ENCODE peak calls at places on chromosomes 4 and X, in eight cellular contexts. W is GM23338, T is HAP-1, G is cardiac muscle cell, J is tibial nerve, I is ovary, Q is pancreas, F is heart left ventricle. H is an unnamed sample. For H3K27me3, the result is how much of the 10 kb centered on the place peaks cover.

GRCh38 chr4:106362426-106362825 is 6.2 kb downstream of the GIMD1 start:
- DNase-seq in W (no peak), T (no peak), G (no peak), J (no peak), I (no peak), Q (no peak), F (no peak), H (no peak)

GRCh38 chr4:6343950-6344408 is 74.3 kb downstream of the WFS1 start:
- DNase-seq in W (no peak), T (no peak), G (no peak), J (no peak), I (no peak), Q (peak), F (no peak), H (peak)

GRCh38 chr4:15318621-15319348 is 109.0 kb upstream of the C1QTNF7 start:
- DNase-seq in W (no peak), T (no peak), G (no peak), J (no peak), I (no peak), Q (no peak), F (no peak), H (no peak)

GRCh38 chr4:5870220-5870619 is 22.7 kb downstream of the CRMP1 start:
- DNase-seq in W (no peak), T (no peak), G (no peak), J (no peak), I (no peak), Q (no peak), F (no peak), H (no peak)

GRCh38 chr4:70992354-70992753 is 1.1 kb upstream of the DCK start:
- DNase-seq in W (peak), T (peak), G (no peak), J (no peak), I (no peak), Q (peak), F (peak), H (peak)

GRCh38 chr4:5708829-5709680 is 696 bp upstream of the EVC2 start:
- DNase-seq in W (peak), T (no peak), G (peak), J (no peak), I (peak), Q (no peak), F (no peak), H (peak)

GRCh38 chr4:25590171-25590570 is 65.5 kb upstream of the SLC34A2 start:
- DNase-seq in W (no peak), T (no peak), G (no peak), J (no peak), I (no peak), Q (no peak), F (no peak), H (no peak)

GRCh38 chr4:71607780-71608673 is 175.9 kb downstream of the GC start:
- DNase-seq in W (no peak), T (no peak), G (no peak), J (no peak), I (no peak), Q (no peak), F (no peak), H (peak)

GRCh38 chr4:124178449-124179021 is 534.0 kb downstream of the ANKRD50 start:
- DNase-seq in W (no peak), T (no peak), G (no peak), J (no peak), I (no peak), Q (no peak), F (no peak), H (no peak)

GRCh38 chrX:119145241-119145653 is 17.6 kb upstream of the KIAA1210 start:
- DNase-seq in W (peak), T (peak), G (peak), J (no peak), I (no peak), Q (no peak), F (no peak), H (peak)

GRCh38 chr4:158777423-158777822 is 8.6 kb downstream of the FNIP2 start:
- DNase-seq in W (no peak), T (no peak), G (no peak), J (no peak), I (no peak), Q (no peak), F (no peak), H (peak)

GRCh38 chr4:3017504-3017903 is 54.1 kb downstream of the GRK4 start:
- DNase-seq in W (no peak), T (no peak), G (no peak), J (no peak), I (no peak), Q (no peak), F (no peak), H (no peak)

GRCh38 chr4:173174184-173175156 is 5.9 kb downstream of the GALNT7 start:
- DNase-seq in W (no peak), T (no peak), G (no peak), J (no peak), I (no peak), Q (no peak), F (no peak), H (peak)

GRCh38 chr4:8747467-8747841 is 124.2 kb downstream of the HMX1 start:
- DNase-seq in W (no peak), T (no peak), G (no peak), J (peak), I (no peak), Q (no peak), F (no peak), H (no peak)

GRCh38 chrX:49199315-49199595 is 738 bp downstream of the SYP start:
- DNase-seq in W (no peak), T (no peak), G (no peak), J (no peak), I (no peak), Q (no peak), F (no peak), H (no peak)

GRCh38 chr4:101169044-101170014 is 178.0 kb downstream of the PPP3CA start:
- DNase-seq in W (peak), T (peak), G (peak), J (no peak), I (no peak), Q (peak), F (peak), H (peak)

GRCh38 chr4:78410651-78411050 is 140.9 kb upstream of the ANXA3 start:
- DNase-seq in W (no peak), T (no peak), G (no peak), J (no peak), I (no peak), Q (no peak), F (no peak), H (no peak)

GRCh38 chr4:140152760-140153418 is 1.1 kb downstream of the MAML3 start:
- DNase-seq in W (peak), T (peak), G (peak), J (peak), I (peak), Q (peak), F (peak), H (peak)

GRCh38 chr4:38884254-38884653 is 16.6 kb downstream of the FAM114A1 start:
- DNase-seq in W (no peak), T (no peak), G (no peak), J (no peak), I (no peak), Q (no peak), F (no peak), H (no peak)

GRCh38 chrX:30981968-30982367 is 89.9 kb downstream of the FTHL17 start:
- DNase-seq in W (no peak), T (no peak), G (no peak), J (no peak), I (no peak), Q (no peak), F (no peak), H (no peak)

GRCh38 chr4:121454251-121454979 is 73.6 kb upstream of the QRFPR start:
- DNase-seq in W (peak), T (no peak), G (peak), J (no peak), I (no peak), Q (no peak), F (no peak), H (peak)

GRCh38 chr4:56077676-56078075 is 128.9 kb downstream of the CEP135 start:
- DNase-seq in W (peak), T (no peak), G (no peak), J (no peak), I (no peak), Q (no peak), F (no peak), H (no peak)

GRCh38 chr4:13162886-13163285 is 321.3 kb downstream of the RAB28 start:
- DNase-seq in W (peak), T (no peak), G (peak), J (no peak), I (no peak), Q (no peak), F (peak), H (no peak)

GRCh38 chrX:48794340-48794920 is 7.4 kb upstream of the HDAC6 start:
- DNase-seq in W (no peak), T (no peak), G (no peak), J (no peak), I (no peak), Q (no peak), F (no peak), H (no peak)

GRCh38 chr4:76803522-76803921 is 94.4 kb downstream of the SOWAHB start:
- DNase-seq in W (no peak), T (no peak), G (no peak), J (no peak), I (no peak), Q (no peak), F (no peak), H (peak)

GRCh38 chrX:72270316-72270866 is 6.7 kb downstream of the RPS4X start:
- DNase-seq in W (no peak), T (no peak), G (no peak), J (no peak), I (no peak), Q (no peak), F (no peak), H (no peak)

GRCh38 chrX:76183289-76184057 is 10.6 kb downstream of the PBDC1 start:
- DNase-seq in W (no peak), T (no peak), G (no peak), J (no peak), I (no peak), Q (no peak), F (no peak), H (peak)

GRCh38 chrX:55056820-55057690 is 17.8 kb upstream of the PAGE2B start:
- DNase-seq in W (no peak), T (no peak), G (no peak), J (no peak), I (no peak), Q (no peak), F (no peak), H (no peak)

DNA sequence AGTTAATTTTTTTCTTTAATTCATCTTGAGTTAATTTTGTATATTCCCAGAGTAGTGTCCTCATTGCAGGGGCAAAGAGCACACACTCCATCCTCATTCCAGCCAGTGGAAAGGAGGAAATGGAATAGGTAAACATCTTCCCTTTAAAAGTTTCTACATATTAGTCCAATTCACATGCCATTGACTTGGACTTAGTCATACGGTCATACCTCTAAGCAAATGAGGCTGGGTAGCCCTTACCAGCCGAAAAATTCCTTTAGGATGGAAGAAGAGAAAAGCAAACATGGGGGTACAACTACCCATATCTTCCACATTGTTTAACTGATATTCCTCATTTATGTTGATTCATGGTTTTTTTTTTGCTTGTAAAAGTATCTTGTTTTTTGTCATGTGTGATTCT is 37.4 kb upstream of the NDP start:
- DNase-seq in W (no peak), T (no peak), G (no peak), J (no peak), I (no peak), Q (no peak), F (no peak), H (no peak)
- H3K27me3 ChIP-seq in W (under half), T (under half), G (under half), J (under half), I (under half), Q (under half), F (under half), H (under half)

GRCh38 chr4:170804930-170805329 is 715.2 kb upstream of the AADAT start:
- DNase-seq in W (no peak), T (no peak), G (no peak), J (no peak), I (no peak), Q (no peak), F (no peak), H (no peak)

GRCh38 chr4:170801771-170802170 is 712.0 kb upstream of the AADAT start:
- DNase-seq in W (no peak), T (no peak), G (no peak), J (no peak), I (no peak), Q (no peak), F (no peak), H (no peak)

GRCh38 chr4:170805352-170805751 is 715.6 kb upstream of the AADAT start:
- DNase-seq in W (peak), T (no peak), G (no peak), J (no peak), I (no peak), Q (no peak), F (no peak), H (no peak)
- H3K27me3 ChIP-seq in W (under half), T (under half), G (under half), J (under half), I (under half), Q (under half), F (under half), H (under half)

GRCh38 chr4:160370046-160370445 is 1267.2 kb downstream of the RAPGEF2 start:
- DNase-seq in W (no peak), T (no peak), G (no peak), J (no peak), I (no peak), Q (no peak), F (no peak), H (no peak)
- H3K27me3 ChIP-seq in W (under half), T (under half), G (under half), J (under half), I (under half), Q (under half), F (under half), H (under half)

GRCh38 chrX:152926923-152927322 is 29.1 kb downstream of the ZNF185 start:
- DNase-seq in W (no peak), T (no peak), G (no peak), J (no peak), I (no peak), Q (no peak), F (no peak), H (no peak)
- H3K27me3 ChIP-seq in W (under half), T (under half), G (under half), J (under half), I (under half), Q (under half), F (under half), H (under half)

GRCh38 chrX:17433965-17434364 is 59.0 kb downstream of the NHS start:
- DNase-seq in W (no peak), T (no peak), G (no peak), J (no peak), I (no peak), Q (no peak), F (no peak), H (no peak)
- H3K27me3 ChIP-seq in W (under half), T (under half), G (under half), J (under half), I (under half), Q (under half), F (under half), H (under half)

DNA sequence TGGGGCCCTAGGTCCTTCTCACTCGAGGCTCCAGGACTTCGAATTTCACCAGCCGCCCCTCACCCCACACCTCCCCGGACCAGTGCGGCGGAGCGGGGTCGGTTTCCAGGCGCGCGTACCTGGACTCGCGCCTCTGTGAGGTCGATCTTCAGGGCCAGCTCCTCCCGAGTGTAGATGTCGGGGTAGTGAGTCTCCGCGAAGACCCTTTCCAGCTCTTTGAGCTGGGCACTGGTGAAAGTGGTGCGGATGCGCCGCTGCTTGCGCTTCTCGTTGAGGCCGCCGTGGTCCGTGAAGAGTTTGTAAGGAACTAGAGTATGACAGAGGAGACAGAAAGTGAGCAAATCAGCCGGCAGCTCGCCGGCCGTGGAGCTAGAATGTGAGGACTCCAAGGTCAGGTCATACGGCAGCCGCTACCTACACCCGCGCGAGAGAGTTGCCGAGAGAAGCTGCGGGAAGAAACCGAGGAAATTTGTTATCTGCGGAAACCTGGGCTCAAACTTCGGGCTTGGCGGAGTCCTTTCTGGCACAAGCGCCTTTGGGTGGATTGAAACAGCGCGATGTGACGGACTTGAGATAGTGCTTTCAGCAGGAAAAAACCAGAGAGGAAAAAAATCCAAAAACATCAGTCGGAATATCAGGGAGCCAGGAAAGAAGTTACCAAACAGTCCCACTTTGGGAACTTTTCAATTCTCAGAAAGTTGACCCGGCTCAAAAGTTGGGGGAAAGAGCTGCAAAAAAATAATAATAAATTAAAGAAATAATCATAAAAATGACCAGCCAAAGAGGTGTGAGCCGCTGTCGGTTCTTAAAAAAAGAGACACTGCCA is 1.1 kb downstream of the PHOX2B start:
- DNase-seq in W (peak), T (no peak), G (no peak), J (no peak), I (no peak), Q (no peak), F (no peak), H (no peak)
- H3K27me3 ChIP-seq in W (half or more), T (under half), G (half or more), J (under half), I (under half), Q (half or more), F (half or more), H (half or more)

GRCh38 chr4:183011213-183011907 is 87.7 kb upstream of the WWC2 start:
- DNase-seq in W (no peak), T (no peak), G (no peak), J (no peak), I (no peak), Q (no peak), F (no peak), H (no peak)

GRCh38 chr4:183008492-183008891 is 90.6 kb upstream of the WWC2 start:
- DNase-seq in W (peak), T (no peak), G (no peak), J (no peak), I (no peak), Q (no peak), F (no peak), H (no peak)

GRCh38 chr4:183014361-183015084 is 84.5 kb upstream of the WWC2 start:
- DNase-seq in W (peak), T (no peak), G (peak), J (no peak), I (no peak), Q (no peak), F (peak), H (no peak)

GRCh38 chr4:183017962-183018361 is 81.1 kb upstream of the WWC2 start:
- DNase-seq in W (no peak), T (no peak), G (no peak), J (no peak), I (no peak), Q (no peak), F (no peak), H (no peak)

GRCh38 chr4:183012862-183013855 is 85.9 kb upstream of the WWC2 start:
- DNase-seq in W (peak), T (no peak), G (no peak), J (no peak), I (no peak), Q (no peak), F (no peak), H (no peak)
- H3K27me3 ChIP-seq in W (under half), T (under half), G (under half), J (under half), I (under half), Q (under half), F (half or more), H (under half)